ENCODE peak calls at places on chromosomes 13 and 19, in four cellular contexts. I is tibial artery, C is neural progenitor cell, R is IMR-90. A is an unnamed sample.

GRCh38 chr13:41365636-41366035 is 54.6 kb downstream of the NAA16 start:
- DNase-seq in I (no peak), C (no peak), R (peak; percentile 49), A (peak; percentile 35)

GRCh38 chr13:23631676-23632622 is 61.7 kb downstream of the TNFRSF19 start:
- DNase-seq in I (no peak), C (peak; percentile 86), R (no peak), A (no peak)

GRCh38 chr13:45456196-45456972 is 8.4 kb upstream of the COG3 start:
- DNase-seq in I (no peak), C (no peak), R (peak; percentile 69), A (peak; percentile 72)

GRCh38 chr19:3671680-3672574 is 28.3 kb downstream of the PIP5K1C start:
- DNase-seq in I (no peak), C (no peak), R (peak; percentile 20), A (peak; percentile 67)

GRCh38 chr13:51534075-51534817 is 50.0 kb upstream of the WDFY2 start:
- DNase-seq in I (no peak), C (no peak), R (no peak), A (no peak)

GRCh38 chr19:10876459-10877240 is 5.3 kb downstream of the CARM1 start:
- DNase-seq in I (no peak), C (no peak), R (no peak), A (no peak)

GRCh38 chr13:67075239-67075638 is 154.9 kb downstream of the PCDH9 start:
- DNase-seq in I (no peak), C (no peak), R (peak; percentile 15), A (no peak)

GRCh38 chr19:46392252-46392801 is 21.0 kb downstream of the CCDC8 start:
- DNase-seq in I (peak; percentile 71), C (no peak), R (peak; percentile 63), A (peak; percentile 58)

GRCh38 chr19:20964798-20965197 is 41.7 kb downstream of the ZNF85 start:
- DNase-seq in I (no peak), C (no peak), R (no peak), A (no peak)

GRCh38 chr19:58543826-58544590 is at the start of gene TRIM28:
- DNase-seq in I (peak; percentile 99), C (peak; percentile 99), R (peak; percentile 99), A (peak; percentile 99)

GRCh38 chr13:99206226-99206625 is 5.6 kb downstream of the UBAC2 start:
- DNase-seq in I (no peak), C (no peak), R (no peak), A (no peak)

GRCh38 chr19:48752511-48753365 is at the start of gene FUT1:
- DNase-seq in I (no peak), C (peak; percentile 89), R (no peak), A (peak; percentile 49)

GRCh38 chr19:10141479-10141878 is 21.8 kb upstream of the EIF3G start:
- DNase-seq in I (no peak), C (no peak), R (no peak), A (no peak)

GRCh38 chr19:4367781-4368127 is 24.4 kb downstream of the MPND start:
- DNase-seq in I (peak; percentile 58), C (no peak), R (no peak), A (no peak)

GRCh38 chr13:102968572-102969228 is 97.5 kb downstream of the SLC10A2 start:
- DNase-seq in I (no peak), C (no peak), R (no peak), A (no peak)

GRCh38 chr13:99227909-99228688 is 27.4 kb downstream of the UBAC2 start:
- DNase-seq in I (no peak), C (no peak), R (no peak), A (no peak)

GRCh38 chr13:27043013-27043412 is 128.6 kb downstream of the USP12 start:
- DNase-seq in I (no peak), C (no peak), R (peak; percentile 98), A (peak; percentile 98)

GRCh38 chr13:84126671-84127171 is 244.4 kb upstream of the SLITRK1 start:
- DNase-seq in I (no peak), C (no peak), R (no peak), A (no peak)
- TF ChIP-seq CTCF in I (no peak), C (no peak), R (no peak), A (no peak)

GRCh38 chr19:34222386-34222785 is 32.0 kb upstream of the GARRE1 start:
- DNase-seq in I (no peak), C (no peak), R (no peak), A (no peak)
- H3K4me3 ChIP-seq in I (no peak overlapping the region), C (no peak overlapping the region), R (no peak overlapping the region), A (no peak overlapping the region)

DNA sequence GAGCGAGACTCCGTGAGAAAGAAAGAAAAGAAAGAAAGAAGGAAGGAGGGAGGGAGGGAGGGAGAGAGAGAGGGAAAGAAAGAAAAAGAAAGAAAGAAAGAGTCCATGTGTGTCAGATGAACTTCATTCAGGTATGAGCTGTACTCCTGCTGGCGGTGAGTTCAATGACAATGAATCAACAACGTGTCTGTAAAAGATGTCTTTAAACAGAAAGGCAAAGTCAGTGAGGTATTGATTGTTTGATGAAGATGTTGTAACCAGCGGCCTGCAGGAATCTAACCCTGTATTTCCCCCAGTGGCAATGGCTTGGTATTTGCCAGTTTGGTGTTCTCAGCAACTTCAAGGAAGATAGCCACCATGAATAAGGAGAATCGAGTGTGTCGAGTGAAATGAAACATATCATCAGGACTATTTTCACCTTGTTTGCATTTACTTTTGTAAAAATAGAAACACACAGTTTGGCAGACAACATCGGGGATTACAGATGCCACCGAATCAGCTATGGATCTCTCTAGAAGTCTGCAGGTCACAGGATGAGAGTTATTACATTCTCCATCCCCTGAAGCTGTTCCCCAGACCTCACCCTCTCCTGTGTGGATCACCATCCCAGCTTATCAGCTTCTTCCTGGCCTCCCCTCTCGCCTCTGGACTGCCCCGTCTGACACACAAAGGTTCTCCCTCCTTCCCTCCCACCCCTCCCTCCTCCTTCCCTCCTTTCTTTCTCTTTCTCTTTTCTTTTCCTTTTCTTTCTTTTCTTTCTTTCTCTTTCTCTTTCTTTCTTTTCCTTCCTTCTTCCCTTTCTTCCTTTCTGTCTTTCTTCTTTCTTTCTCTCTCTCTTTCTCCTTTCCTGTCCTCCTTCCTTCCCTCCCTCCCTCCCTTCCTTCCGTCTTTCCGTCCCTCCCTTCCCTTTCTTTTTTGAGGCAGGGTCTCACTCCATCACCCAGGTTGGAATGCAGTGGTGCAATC is 8.2 kb upstream of the SBK3 start:
- DNase-seq in I (no peak), C (no peak), R (no peak), A (no peak)
- TF ChIP-seq CTCF in I (no peak), C (no peak), R (no peak), A (no peak)

GRCh38 chr19:896434-896833 is 3.1 kb downstream of the RNU6-9 start:
- DNase-seq in I (no peak), C (no peak), R (no peak), A (no peak)

GRCh38 chr19:890831-891230 is 2.2 kb downstream of the MED16 start:
- DNase-seq in I (no peak), C (no peak), R (no peak), A (no peak)

GRCh38 chr19:892243-892996 is 567 bp downstream of the MED16 start:
- DNase-seq in I (no peak), C (peak; percentile 67), R (no peak), A (peak; percentile 36)

GRCh38 chr19:896999-897398 is 3.7 kb downstream of the RNU6-9 start:
- DNase-seq in I (no peak), C (no peak), R (no peak), A (no peak)

DNA sequence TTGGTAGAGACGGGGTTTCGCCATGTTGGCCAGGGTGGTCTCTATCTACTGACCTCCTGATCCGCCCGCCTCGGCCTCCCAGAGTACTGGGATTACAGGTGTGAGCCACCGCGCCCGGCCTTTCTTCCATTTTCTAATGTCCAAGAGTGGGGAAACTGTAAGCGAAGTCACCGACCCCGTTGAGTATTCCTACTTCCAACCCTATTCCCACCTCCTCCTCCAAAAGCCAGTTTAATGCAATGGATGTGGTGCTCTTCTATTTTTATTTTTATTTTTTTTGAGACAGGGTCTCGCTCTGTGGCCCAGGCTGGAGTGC is 449 bp downstream of the RNU6-9 start:
- DNase-seq in I (no peak), C (no peak), R (no peak), A (no peak)
- H3K4me3 ChIP-seq in I (peak overlapping the region; percentile 87), C (peak overlapping the region; percentile 97), R (no peak overlapping the region), A (peak overlapping the region; percentile 27)

GRCh38 chr13:112117258-112117954 is 50.5 kb downstream of the SOX1 start:
- DNase-seq in I (peak; percentile 63), C (no peak), R (no peak), A (no peak)
- TF ChIP-seq CTCF in I (no peak), C (no peak), R (no peak), A (no peak)